ENCODE peak calls at places on chromosome 20, in nine cellular contexts. I is fibroblast of lung; Y is ELF-1; Q is tibial artery; D is CD8-positive, alpha-beta T cell; H is NCI-H774; U is progenitor cell of endocrine pancreas; R is mucosa of gallbladder; T is NCI-H446. P is an unnamed sample.

GRCh38 chr20:51966296-51966971 is 164.1 kb upstream of the SALL4 start:
- DNase-seq in I (peak), Y (peak), Q (no peak), D (no peak), H (peak), U (no peak), R (peak), T (peak), P (peak)

GRCh38 chr20:40339661-40340449 is 349.2 kb downstream of the MAFB start:
- DNase-seq in I (no peak), Y (no peak), Q (peak), D (no peak), H (no peak), U (no peak), R (peak), T (no peak), P (no peak)

GRCh38 chr20:992801-993535 is 9.1 kb downstream of the RSPO4 start:
- DNase-seq in I (no peak), Y (no peak), Q (no peak), D (no peak), H (no peak), U (no peak), R (no peak), T (no peak), P (peak)

GRCh38 chr20:23656372-23656771 is 18.6 kb upstream of the CST3 start:
- DNase-seq in I (no peak), Y (no peak), Q (no peak), D (no peak), H (no peak), U (no peak), R (no peak), T (no peak), P (no peak)

GRCh38 chr20:37534401-37535157 is 6.9 kb upstream of the BLCAP start:
- DNase-seq in I (peak), Y (peak), Q (no peak), D (peak), H (peak), U (no peak), R (peak), T (peak), P (peak)

GRCh38 chr20:53019464-53019863 is 47.3 kb downstream of the TSHZ2 start:
- DNase-seq in I (no peak), Y (no peak), Q (no peak), D (no peak), H (no peak), U (no peak), R (peak), T (no peak), P (no peak)

GRCh38 chr20:2688041-2688591 is 4.5 kb upstream of the EBF4 start:
- DNase-seq in I (peak), Y (peak), Q (peak), D (peak), H (peak), U (peak), R (peak), T (peak), P (peak)

GRCh38 chr20:64077876-64078551 is 1.3 kb downstream of the RGS19 start:
- DNase-seq in I (no peak), Y (no peak), Q (no peak), D (peak), H (no peak), U (no peak), R (no peak), T (no peak), P (no peak)

GRCh38 chr20:49388790-49389189 is 93.7 kb downstream of the KCNB1 start:
- DNase-seq in I (no peak), Y (no peak), Q (no peak), D (no peak), H (no peak), U (no peak), R (no peak), T (peak), P (no peak)

GRCh38 chr20:507933-508332 is 35.7 kb downstream of the CSNK2A1 start:
- DNase-seq in I (no peak), Y (no peak), Q (no peak), D (no peak), H (peak), U (no peak), R (no peak), T (no peak), P (no peak)

GRCh38 chr20:1816384-1817381 is 78.5 kb upstream of the SIRPA start:
- DNase-seq in I (no peak), Y (no peak), Q (peak), D (peak), H (no peak), U (no peak), R (no peak), T (peak), P (peak)

GRCh38 chr20:51022803-51023616 is at the start of gene KCNG1:
- DNase-seq in I (peak), Y (peak), Q (no peak), D (no peak), H (no peak), U (peak), R (peak), T (peak), P (peak)

GRCh38 chr20:45892828-45893500 is 1.8 kb downstream of the CTSA start:
- DNase-seq in I (no peak), Y (no peak), Q (no peak), D (peak), H (no peak), U (no peak), R (no peak), T (no peak), P (no peak)

GRCh38 chr20:32109392-32110172 is at the start of gene TM9SF4:
- DNase-seq in I (peak), Y (peak), Q (peak), D (peak), H (peak), U (peak), R (peak), T (peak), P (peak)

GRCh38 chr20:35468671-35469334 is 13.4 kb downstream of the CEP250 start:
- DNase-seq in I (peak), Y (no peak), Q (no peak), D (no peak), H (no peak), U (no peak), R (no peak), T (no peak), P (no peak)